ENCODE peak calls at places on chromosomes 3 and 15, in eight cellular contexts. G, V, C, X, U, F, D and R are unnamed samples.

GRCh38 chr15:49045691-49046112 is 544 bp downstream of the SECISBP2L start:
- DNase-seq in D (peak), G (no peak), X (no peak), V (peak), F (peak), U (peak), C (no peak), R (no peak)

GRCh38 chr3:124115279-124115678 is 123.4 kb upstream of the ROPN1 start:
- DNase-seq in G (no peak), X (no peak), C (no peak), V (no peak), F (no peak), U (no peak), D (no peak), R (no peak)

GRCh38 chr3:127422663-127423375 is 135.0 kb upstream of the PRR20G start:
- DNase-seq in G (peak), F (no peak), C (no peak), V (no peak), X (no peak), D (no peak), U (peak), R (no peak)

GRCh38 chr15:87144775-87145174 is 1065.1 kb downstream of the AGBL1 start:
- DNase-seq in D (peak), C (no peak), U (no peak), G (no peak), X (no peak), V (no peak), F (peak), R (no peak)

GRCh38 chr15:42084465-42085235 is 9.7 kb downstream of the PLA2G4D start:
- DNase-seq in C (peak), G (peak), D (peak), V (peak), X (no peak), F (peak), U (peak), R (peak)

GRCh38 chr15:31157644-31158069 is 56.1 kb upstream of the TRPM1 start:
- DNase-seq in U (no peak), V (peak), F (no peak), D (no peak), X (no peak), G (peak), C (no peak), R (no peak)

GRCh38 chr3:51686512-51687215 is 15.6 kb downstream of the TEX264 start:
- DNase-seq in D (peak), C (no peak), U (peak), G (peak), F (peak), V (peak), X (no peak), R (no peak)

GRCh38 chr15:42736178-42736792 is 643 bp downstream of the CDAN1 start:
- DNase-seq in F (peak), C (peak), U (no peak), G (no peak), D (no peak), X (peak), V (peak), R (no peak)

GRCh38 chr3:16439163-16439847 is 74.2 kb downstream of the RFTN1 start:
- DNase-seq in V (no peak), C (no peak), G (no peak), U (no peak), X (no peak), F (peak), D (peak), R (no peak)

GRCh38 chr15:67126551-67127333 is 61.3 kb downstream of the SMAD3 start:
- DNase-seq in U (peak), C (no peak), F (peak), V (no peak), G (peak), X (no peak), D (no peak), R (no peak)

GRCh38 chr3:50876947-50877346 is 202.2 kb downstream of the DOCK3 start:
- DNase-seq in U (no peak), X (no peak), F (no peak), D (no peak), C (no peak), G (no peak), V (no peak), R (no peak)

GRCh38 chr3:33144433-33144832 is 30.6 kb downstream of the CRTAP start:
- DNase-seq in F (no peak), G (no peak), X (no peak), D (no peak), V (peak), C (no peak), U (no peak), R (no peak)

GRCh38 chr3:77329161-77329560 is 289.3 kb downstream of the ROBO2 start:
- DNase-seq in F (no peak), D (no peak), C (no peak), X (no peak), V (no peak), U (no peak), G (no peak), R (no peak)

GRCh38 chr3:130773371-130773770 is 26.7 kb upstream of the PIK3R4 start:
- DNase-seq in X (no peak), U (no peak), C (no peak), G (no peak), V (no peak), F (no peak), D (peak), R (no peak)

GRCh38 chr15:84022516-84022915 is 213.1 kb upstream of the GOLGA6L4 start:
- DNase-seq in D (no peak), C (no peak), U (no peak), X (no peak), F (no peak), G (no peak), V (no peak), R (no peak)

GRCh38 chr15:84023636-84024035 is 211.9 kb upstream of the GOLGA6L4 start:
- DNase-seq in U (peak), X (no peak), F (peak), D (peak), V (peak), C (peak), G (no peak), R (no peak)
- TF ChIP-seq CTCF in U (peak), X (peak), F (peak), D (peak), V (peak), C (peak), G (no peak), R (no peak)

GRCh38 chr3:9876991-9877390 is 3.1 kb downstream of the CIDEC start:
- DNase-seq in U (no peak), F (no peak), X (no peak), G (peak), C (no peak), V (no peak), D (no peak), R (no peak)
- TF ChIP-seq CTCF in U (no peak), F (no peak), X (no peak), G (no peak), C (no peak), V (no peak), D (no peak), R (no peak)

DNA sequence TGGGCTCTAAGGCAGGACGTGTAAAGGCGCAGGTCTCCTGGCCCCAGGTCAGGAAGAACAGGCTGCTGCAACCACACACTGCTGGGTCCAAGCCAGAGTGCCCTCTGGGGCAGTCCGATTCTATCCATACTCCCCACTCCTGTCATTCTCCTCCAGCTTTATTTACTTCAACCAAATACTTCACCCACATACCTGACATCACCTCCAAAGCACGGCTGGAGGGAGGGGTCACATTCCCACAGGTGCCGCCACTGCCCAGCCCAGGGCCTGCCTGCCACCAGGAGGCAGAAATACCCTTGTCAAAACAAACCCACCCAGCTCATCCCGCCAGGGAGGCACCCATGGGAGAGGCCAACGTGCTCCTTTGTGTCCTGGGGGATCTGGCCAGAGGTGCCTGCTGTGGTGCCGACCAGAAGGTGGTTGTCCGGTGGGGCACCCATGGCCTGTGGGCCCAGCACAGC is 100.4 kb downstream of the DAPK2 start:
- DNase-seq in C (no peak), V (no peak), X (no peak), U (peak), F (no peak), D (no peak), G (no peak), R (no peak)
- TF ChIP-seq CTCF in C (no peak), V (no peak), X (no peak), U (no peak), F (no peak), D (no peak), G (no peak), R (no peak)

GRCh38 chr15:59157840-59158700 is 48.6 kb upstream of the LDHAL6B start:
- DNase-seq in F (no peak), X (no peak), C (no peak), G (no peak), U (no peak), V (no peak), D (no peak), R (no peak)

GRCh38 chr15:59158701-59159034 is 48.0 kb upstream of the LDHAL6B start:
- DNase-seq in V (no peak), G (no peak), X (no peak), F (no peak), D (no peak), U (no peak), C (no peak), R (no peak)

GRCh38 chr15:59157398-59157797 is 49.2 kb upstream of the LDHAL6B start:
- DNase-seq in X (no peak), F (no peak), V (no peak), C (no peak), D (no peak), G (no peak), U (no peak), R (no peak)

GRCh38 chr15:59159210-59159609 is 47.4 kb upstream of the LDHAL6B start:
- DNase-seq in D (no peak), C (no peak), G (no peak), U (no peak), V (no peak), F (no peak), X (no peak), R (no peak)

GRCh38 chr15:59160880-59161593 is 45.6 kb upstream of the LDHAL6B start:
- DNase-seq in C (peak), V (no peak), D (no peak), U (no peak), X (no peak), F (no peak), G (no peak), R (no peak)
- TF ChIP-seq CTCF in C (peak), V (no peak), D (peak), U (no peak), X (no peak), F (peak), G (no peak), R (no peak)

GRCh38 chr3:155270063-155270462 is 23.4 kb downstream of the STRIT1 start:
- DNase-seq in C (no peak), G (no peak), X (no peak), D (no peak), V (no peak), F (no peak), U (no peak), R (no peak)

GRCh38 chr3:155271343-155271613 is 22.2 kb downstream of the STRIT1 start:
- DNase-seq in U (no peak), V (no peak), F (no peak), X (no peak), C (no peak), D (no peak), G (no peak), R (no peak)

GRCh38 chr3:155270485-155271342 is 22.8 kb downstream of the STRIT1 start:
- DNase-seq in G (no peak), F (peak), C (no peak), U (no peak), V (no peak), X (no peak), D (no peak), R (no peak)
- TF ChIP-seq CTCF in G (no peak), F (no peak), C (no peak), U (no peak), V (no peak), X (no peak), D (no peak), R (no peak)

GRCh38 chr3:107412376-107412775 is 35.1 kb downstream of the CCDC54 start:
- DNase-seq in V (no peak), X (peak), F (peak), U (no peak), G (no peak), C (no peak), D (no peak), R (no peak)

GRCh38 chr3:107411779-107412178 is 34.5 kb downstream of the CCDC54 start:
- DNase-seq in F (no peak), D (no peak), V (no peak), U (no peak), C (no peak), X (no peak), G (no peak), R (no peak)

GRCh38 chr3:107410606-107411005 is 33.4 kb downstream of the CCDC54 start:
- DNase-seq in V (no peak), G (no peak), C (no peak), F (no peak), X (no peak), D (no peak), U (no peak), R (no peak)

GRCh38 chr3:107414325-107414964 is 37.2 kb downstream of the CCDC54 start:
- DNase-seq in V (no peak), D (no peak), U (no peak), G (no peak), C (no peak), X (no peak), F (no peak), R (no peak)

DNA sequence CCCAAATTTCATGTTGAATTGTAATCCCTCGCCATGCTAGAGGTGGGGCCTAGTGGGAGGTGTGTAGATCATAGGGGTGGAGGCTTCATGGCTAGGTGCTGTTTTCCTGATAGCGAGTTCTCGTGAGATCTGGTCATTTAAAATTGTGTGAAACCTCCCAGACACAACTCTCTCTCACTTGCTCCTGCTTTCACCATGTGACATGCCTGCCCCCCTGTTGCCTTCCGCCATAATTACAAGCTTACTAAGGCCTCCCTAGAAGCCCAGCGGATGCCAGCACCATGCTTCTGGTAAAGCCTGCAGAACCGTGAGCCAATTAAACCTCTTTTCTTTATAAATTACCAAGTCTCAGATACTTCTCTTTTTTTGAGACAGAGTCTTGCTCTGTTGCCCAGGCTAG is 36.0 kb downstream of the CCDC54 start:
- DNase-seq in U (no peak), G (no peak), X (no peak), C (no peak), F (no peak), D (no peak), V (no peak), R (no peak)
- TF ChIP-seq CTCF in U (no peak), G (no peak), X (no peak), C (no peak), F (no peak), D (no peak), V (no peak), R (no peak)